ENCODE peak calls at places on chromosomes 2 and 18, in six cellular contexts. Q, F, R, J, Z and C are unnamed samples.
A peak's percentile ranks its signal among the peaks of the same experiment; 100 is the strongest.

GRCh38 chr2:115084446-115084845 is 642.0 kb downstream of the DPP10 start:
- DNase-seq in Q (no peak), R (no peak), F (no peak), Z (no peak), J (no peak), C (no peak)

GRCh38 chr2:27498975-27499374 is 2.3 kb downstream of the GCKR start:
- DNase-seq in J (no peak), R (no peak), F (no peak), Z (no peak), Q (no peak), C (no peak)

GRCh38 chr2:55587-56448 is 9.5 kb upstream of the FAM110C start:
- DNase-seq in Z (no peak), J (no peak), F (no peak), R (no peak), Q (no peak), C (no peak)

GRCh38 chr2:70010222-70011111 is 49.0 kb upstream of the ASPRV1 start:
- DNase-seq in Q (peak; percentile 74), Z (peak; percentile 70), R (no peak), J (peak; percentile 64), F (no peak), C (no peak)

GRCh38 chr2:27313882-27314645 is 5.8 kb upstream of the UCN start:
- DNase-seq in R (no peak), Q (no peak), Z (no peak), F (no peak), J (no peak), C (no peak)

GRCh38 chr2:222651721-222652420 is 4.0 kb downstream of the FARSB start:
- DNase-seq in Z (no peak), J (no peak), Q (no peak), F (no peak), R (no peak), C (no peak)

GRCh38 chr2:70357076-70358071 is 55.5 kb upstream of the FAM136A start:
- DNase-seq in R (no peak), J (no peak), F (no peak), Q (no peak), Z (peak; percentile 14), C (no peak)

GRCh38 chr2:37686792-37687595 is 15.6 kb upstream of the CDC42EP3 start:
- DNase-seq in F (no peak), R (no peak), Z (no peak), Q (no peak), J (no peak), C (no peak)

GRCh38 chr2:178674122-178674521 is 133.1 kb downstream of the TTN start:
- DNase-seq in J (no peak), R (no peak), F (no peak), Z (no peak), Q (peak; percentile 5), C (no peak)

GRCh38 chr2:62657752-62658151 is 47.8 kb upstream of the EHBP1 start:
- DNase-seq in Q (no peak), J (no peak), Z (no peak), F (no peak), R (no peak), C (no peak)

GRCh38 chr18:74564012-74564411 is 29.7 kb downstream of the CNDP1 start:
- DNase-seq in Q (no peak), R (no peak), Z (no peak), F (no peak), J (no peak), C (no peak)

GRCh38 chr2:191593622-191594416 is 84.1 kb upstream of the NABP1 start:
- DNase-seq in Z (peak; percentile 63), F (no peak), J (no peak), Q (no peak), R (no peak), C (no peak)

GRCh38 chr18:9838144-9838877 is 47.5 kb upstream of the TXNDC2 start:
- DNase-seq in R (no peak), Z (no peak), F (no peak), J (no peak), Q (no peak), C (no peak)

GRCh38 chr2:44155577-44156446 is 12.9 kb upstream of the PPM1B start:
- DNase-seq in J (no peak), R (no peak), Q (peak; percentile 44), Z (no peak), F (no peak), C (no peak)

GRCh38 chr2:227388537-227389011 is 825 bp upstream of the SCYGR1 start:
- DNase-seq in R (no peak), J (no peak), F (no peak), Q (no peak), Z (no peak), C (no peak)

GRCh38 chr2:37623971-37624897 is 47.2 kb downstream of the CDC42EP3 start:
- DNase-seq in J (no peak), R (no peak), F (no peak), Z (no peak), Q (no peak), C (no peak)

GRCh38 chr2:127641846-127642510 is 4.0 kb upstream of the GPR17 start:
- DNase-seq in F (no peak), Q (no peak), J (no peak), R (peak; percentile 79), Z (no peak), C (no peak)

GRCh38 chr2:218406949-218407703 is 7.5 kb downstream of the CTDSP1 start:
- DNase-seq in J (peak; percentile 77), R (no peak), F (peak; percentile 90), Z (no peak), Q (peak; percentile 61), C (peak; percentile 87)

GRCh38 chr2:107986278-107987217 is at the start of gene SLC5A7:
- DNase-seq in J (no peak), Q (no peak), F (no peak), R (peak; percentile 83), Z (no peak), C (no peak)

GRCh38 chr2:41905597-41906324 is 142.1 kb upstream of the PKDCC start:
- DNase-seq in Q (no peak), Z (no peak), R (no peak), F (no peak), J (no peak), C (no peak)

GRCh38 chr2:140551291-140551690 is 1579.5 kb downstream of the LRP1B start:
- DNase-seq in F (no peak), J (no peak), Q (no peak), R (no peak), Z (no peak), C (no peak)

GRCh38 chr2:233266481-233266880 is 15.0 kb downstream of the ATG16L1 start:
- DNase-seq in Z (no peak), Q (no peak), J (no peak), F (no peak), R (no peak), C (no peak)

GRCh38 chr18:31101148-31102019 is 837 bp downstream of the DSC2 start:
- DNase-seq in F (peak; percentile 80), Z (peak; percentile 37), R (peak; percentile 93), Q (peak; percentile 87), J (peak; percentile 75), C (peak; percentile 73)
- TF ChIP-seq POLR2AphosphoS5 in F (no peak), Z (peak; percentile 58), R (peak; percentile 58), Q (peak; percentile 81), J (peak; percentile 10), C (no peak)

GRCh38 chr2:119660343-119660658 is 18.7 kb upstream of the TMEM177 start:
- DNase-seq in Z (no peak), Q (no peak), F (no peak), R (no peak), J (no peak), C (no peak)

GRCh38 chr2:119657486-119658145 is 21.4 kb upstream of the TMEM177 start:
- DNase-seq in F (no peak), J (no peak), Q (no peak), R (no peak), Z (no peak), C (no peak)

GRCh38 chr2:119659601-119660342 is 19.2 kb upstream of the TMEM177 start:
- DNase-seq in Z (peak; percentile 49), Q (peak; percentile 61), F (no peak), J (peak; percentile 48), R (no peak), C (no peak)

DNA sequence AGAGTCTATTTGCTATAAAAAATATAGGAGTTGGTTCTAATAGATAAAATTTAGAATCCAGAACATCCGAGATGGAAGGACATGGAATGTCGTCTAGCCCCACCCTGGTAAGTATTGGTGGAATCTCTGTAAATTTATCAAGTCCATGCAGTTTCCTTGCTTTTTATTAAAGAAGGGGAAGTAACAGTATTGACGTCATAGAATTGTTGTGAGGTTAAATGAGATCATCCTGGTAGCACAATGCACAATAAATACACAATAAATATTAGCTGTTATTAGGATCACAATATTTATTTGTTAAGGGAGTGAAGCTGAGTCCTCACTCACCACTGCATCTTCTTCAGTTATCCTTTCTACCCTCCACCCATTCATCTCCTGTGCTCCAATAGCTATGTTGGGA is 16.7 kb upstream of the TMEM177 start:
- DNase-seq in J (no peak), Q (no peak), F (no peak), R (no peak), Z (no peak), C (no peak)
- TF ChIP-seq EP300 in J (no peak), Q (no peak), F (no peak), R (no peak), Z (no peak), C (no peak)

GRCh38 chr2:231168460-231169139 is 29.8 kb upstream of the ARMC9 start:
- DNase-seq in R (no peak), Q (no peak), Z (no peak), J (no peak), F (no peak), C (no peak)

GRCh38 chr2:231172020-231172419 is 26.4 kb upstream of the ARMC9 start:
- DNase-seq in R (no peak), F (no peak), J (no peak), Q (no peak), Z (no peak), C (no peak)

GRCh38 chr2:231170058-231170457 is 28.4 kb upstream of the ARMC9 start:
- DNase-seq in R (no peak), Z (no peak), J (no peak), Q (no peak), F (no peak), C (no peak)

GRCh38 chr2:231169475-231169874 is 29.0 kb upstream of the ARMC9 start:
- DNase-seq in R (no peak), Z (no peak), F (no peak), Q (no peak), J (no peak), C (no peak)

GRCh38 chr2:231167745-231168459 is 30.5 kb upstream of the ARMC9 start:
- DNase-seq in F (no peak), Q (no peak), Z (no peak), J (no peak), R (no peak), C (no peak)
- TF ChIP-seq POLR2AphosphoS5 in F (no peak), Q (no peak), Z (no peak), J (no peak), R (no peak), C (no peak)

DNA sequence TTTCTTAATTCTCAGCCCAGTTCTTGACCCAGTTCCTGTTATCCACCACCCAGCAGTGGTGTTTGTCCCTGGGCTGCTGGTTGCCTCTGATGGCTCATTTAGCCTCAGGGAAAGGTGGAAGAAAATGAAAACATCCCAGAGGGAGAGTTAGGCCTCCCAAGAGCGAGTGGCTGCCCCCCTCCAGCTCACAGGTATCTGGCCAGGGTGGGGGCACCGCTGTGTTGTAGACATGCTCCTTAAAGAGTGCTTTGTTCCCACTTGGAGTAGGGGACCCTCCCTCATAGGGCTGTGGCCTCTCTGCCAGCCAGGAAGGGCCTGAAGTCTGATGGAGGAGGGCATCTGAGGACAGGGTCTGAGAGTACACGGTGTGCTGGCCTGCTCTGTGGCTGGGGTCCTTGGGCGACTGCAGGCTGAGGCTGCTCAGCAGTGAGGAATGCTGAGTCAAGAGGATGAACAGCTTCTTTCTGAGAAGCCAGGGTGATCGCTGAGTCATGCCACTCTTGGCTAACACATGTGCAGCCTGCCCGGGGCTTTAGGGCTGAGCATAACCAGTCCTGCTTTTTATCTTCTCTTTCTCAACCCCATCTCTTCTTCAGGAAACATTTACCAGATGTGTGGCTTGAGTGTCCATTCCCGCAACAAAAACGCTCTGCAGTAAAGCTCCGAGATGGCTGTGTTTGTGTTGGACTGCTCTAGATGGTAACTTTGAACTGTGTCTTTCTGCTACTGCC is 72.4 kb downstream of the IL1R2 start:
- DNase-seq in F (peak; percentile 98), J (peak; percentile 81), Q (peak; percentile 95), Z (peak; percentile 88), R (peak; percentile 46), C (peak; percentile 95)
- TF ChIP-seq EP300 in F (peak; percentile 99), J (peak; percentile 98), Q (peak; percentile 71), Z (peak; percentile 67), R (peak; percentile 99), C (peak; percentile 87)